ENCODE peak calls at places on chromosomes 3 and 15, in nine cellular contexts. I, P, G, W, Q, R, O, M and J are unnamed samples.

GRCh38 chr3:140859592-140860336 is 81.9 kb upstream of the SLC25A36 start:
- DNase-seq in I (no peak), P (no peak), G (peak), W (no peak), Q (no peak), R (no peak), O (no peak), M (no peak), J (no peak)

GRCh38 chr3:43153189-43154083 is 47.6 kb upstream of the POMGNT2 start:
- DNase-seq in I (peak), P (peak), G (no peak), W (peak), Q (no peak), R (no peak), O (peak), M (peak), J (no peak)

GRCh38 chr15:101504373-101504772 is 14.9 kb upstream of the PCSK6 start:
- DNase-seq in I (no peak), P (no peak), G (no peak), W (no peak), Q (no peak), R (no peak), O (no peak), M (no peak), J (no peak)

GRCh38 chr15:90049030-90049429 is 47.9 kb downstream of the ZNF710 start:
- DNase-seq in I (no peak), P (peak), G (no peak), W (no peak), Q (no peak), R (no peak), O (no peak), M (no peak), J (no peak)

GRCh38 chr15:20340331-20340811 is 201.2 kb downstream of the GOLGA6L6 start:
- DNase-seq in I (no peak), P (peak), G (peak), W (peak), Q (peak), R (peak), O (peak), M (peak), J (peak)

GRCh38 chr3:57927916-57928315 is 80.3 kb upstream of the FLNB start:
- DNase-seq in I (no peak), P (no peak), G (no peak), W (no peak), Q (no peak), R (no peak), O (no peak), M (no peak), J (no peak)

GRCh38 chr3:58474348-58474911 is 17.5 kb upstream of the KCTD6 start:
- DNase-seq in I (no peak), P (no peak), G (no peak), W (no peak), Q (no peak), R (no peak), O (no peak), M (no peak), J (no peak)

GRCh38 chr3:125684199-125684598 is 88.9 kb upstream of the OSBPL11 start:
- DNase-seq in I (no peak), P (no peak), G (no peak), W (no peak), Q (no peak), R (no peak), O (no peak), M (peak), J (no peak)

GRCh38 chr15:41983221-41983620 is 10.9 kb upstream of the EHD4 start:
- DNase-seq in I (no peak), P (no peak), G (no peak), W (no peak), Q (no peak), R (no peak), O (peak), M (no peak), J (no peak)

GRCh38 chr15:79310985-79311900 is at the start of gene TMED3:
- DNase-seq in I (peak), P (peak), G (peak), W (peak), Q (peak), R (peak), O (no peak), M (peak), J (peak)
- TF ChIP-seq CTCF in I (peak), P (no peak), G (peak), W (no peak), Q (peak), R (peak), O (no peak), M (no peak), J (peak)

GRCh38 chr15:63985221-63986184 is 60.8 kb downstream of the DAPK2 start:
- DNase-seq in I (no peak), P (peak), G (no peak), W (no peak), Q (no peak), R (no peak), O (peak), M (peak), J (no peak)

GRCh38 chr15:63982381-63982854 is 63.9 kb downstream of the DAPK2 start:
- DNase-seq in I (no peak), P (peak), G (peak), W (no peak), Q (no peak), R (no peak), O (no peak), M (no peak), J (no peak)

GRCh38 chr15:63981596-63982320 is 64.5 kb downstream of the DAPK2 start:
- DNase-seq in I (no peak), P (no peak), G (no peak), W (no peak), Q (no peak), R (no peak), O (no peak), M (no peak), J (no peak)

GRCh38 chr15:63984331-63984730 is 62.0 kb downstream of the DAPK2 start:
- DNase-seq in I (no peak), P (no peak), G (no peak), W (no peak), Q (no peak), R (no peak), O (no peak), M (no peak), J (no peak)

DNA sequence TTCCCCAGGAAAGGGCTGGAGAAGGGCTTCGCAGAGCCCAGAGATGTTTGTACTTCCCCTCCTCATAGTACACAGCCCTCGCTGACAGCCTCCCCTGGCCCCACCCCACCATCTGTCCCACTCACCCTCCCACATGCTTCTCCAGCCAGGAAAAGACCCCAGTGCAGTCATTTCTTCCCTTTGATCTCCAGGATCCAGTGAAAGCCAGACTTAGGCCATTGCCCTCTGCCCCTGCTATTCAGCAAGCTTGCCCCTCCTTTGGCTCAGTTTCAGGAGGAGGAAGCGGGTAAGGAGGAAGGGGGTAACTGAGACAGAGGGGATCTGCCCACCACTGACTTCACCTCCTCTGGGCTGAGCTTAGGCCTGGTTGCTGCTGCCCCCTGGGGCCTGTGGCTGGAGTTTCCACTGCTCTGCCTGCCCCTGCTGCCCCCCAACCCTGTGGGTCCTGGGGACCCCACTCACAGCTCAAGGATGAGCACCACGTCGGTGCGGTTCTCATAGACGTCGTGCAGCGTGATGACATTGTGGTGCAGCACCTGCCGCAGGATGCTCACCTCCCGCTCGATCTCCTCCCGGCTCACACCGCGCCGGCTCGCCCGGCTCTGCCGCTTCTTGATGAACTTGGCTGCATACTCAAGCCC is 63.1 kb downstream of the DAPK2 start:
- DNase-seq in I (no peak), P (no peak), G (peak), W (no peak), Q (no peak), R (no peak), O (no peak), M (no peak), J (no peak)
- TF ChIP-seq CTCF in I (peak), P (peak), G (no peak), W (no peak), Q (peak), R (peak), O (no peak), M (no peak), J (peak)

DNA sequence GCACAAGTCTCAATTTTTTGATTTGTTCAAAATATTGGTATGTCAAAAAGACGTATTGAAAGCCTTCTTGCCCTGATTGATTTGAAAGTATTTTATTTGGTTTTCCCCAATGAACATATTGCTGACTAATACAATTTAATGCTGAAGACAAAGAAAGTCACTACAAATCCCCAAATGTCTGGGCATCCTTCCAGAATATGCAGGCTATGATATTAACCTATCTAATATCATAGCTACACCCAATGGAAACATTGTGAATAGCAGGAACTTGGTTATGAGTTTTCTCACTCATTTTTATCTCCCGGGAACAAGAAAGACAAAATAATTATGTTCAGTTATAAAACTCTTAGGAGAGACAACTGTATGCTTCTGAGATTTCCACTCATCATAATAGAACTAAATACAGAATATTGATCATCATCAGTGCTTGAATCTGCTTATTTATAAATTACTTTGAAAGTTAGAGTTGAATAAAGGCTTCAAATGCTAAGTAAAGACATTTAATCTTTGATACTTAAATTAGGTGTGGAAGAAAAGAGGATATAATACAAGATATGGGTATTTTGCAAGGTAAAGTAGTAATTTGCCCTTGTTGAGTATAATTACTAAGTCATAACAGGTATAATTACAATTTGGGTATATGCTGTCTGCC is 483.9 kb downstream of the RBMS3 start:
- DNase-seq in I (peak), P (no peak), G (peak), W (no peak), Q (no peak), R (no peak), O (no peak), M (no peak), J (no peak)
- TF ChIP-seq CTCF in I (peak), P (peak), G (peak), W (peak), Q (no peak), R (peak), O (peak), M (peak), J (no peak)

DNA sequence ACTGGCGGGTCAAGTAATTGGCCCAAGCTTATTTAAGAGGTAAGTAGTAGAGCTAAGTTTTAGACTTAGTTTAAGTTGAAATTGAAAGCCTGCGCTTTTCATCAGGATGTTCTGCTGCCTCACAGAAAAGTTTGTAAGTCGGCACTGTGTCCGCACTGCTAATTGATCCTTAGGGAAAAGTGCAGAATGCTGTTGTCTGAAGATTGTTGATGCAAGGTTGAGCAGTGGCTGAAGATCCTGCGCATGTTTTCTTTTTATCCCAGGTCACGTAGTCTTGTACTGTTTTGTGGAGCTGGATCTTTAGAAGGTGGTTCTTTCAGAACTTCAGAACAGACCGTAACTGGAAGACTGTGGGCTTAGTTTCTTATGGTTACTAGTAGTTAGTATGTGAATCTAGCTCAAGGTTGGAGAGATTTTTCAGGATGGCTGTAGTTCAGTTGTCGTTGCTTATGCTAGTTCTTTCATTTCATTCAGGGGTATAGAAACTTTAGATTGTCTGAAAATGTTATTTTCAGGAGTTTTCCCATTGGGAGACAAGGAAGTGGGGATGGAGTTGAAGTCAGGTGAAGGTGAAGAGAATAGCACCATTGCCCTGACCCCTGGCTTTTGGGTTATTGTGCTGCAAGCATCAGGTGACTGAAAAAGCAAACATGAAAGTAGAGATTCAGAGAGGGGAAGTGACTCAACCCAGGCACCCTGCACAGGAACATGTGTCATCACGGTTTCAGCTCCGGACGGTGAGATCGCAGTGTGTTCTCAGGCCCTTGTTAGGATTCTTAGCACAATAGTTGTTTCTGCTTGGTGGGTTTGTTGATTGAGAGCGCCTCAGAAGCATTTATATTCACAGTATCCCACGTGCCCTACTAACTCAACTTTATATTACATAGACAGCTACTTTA is 32.8 kb downstream of the AKAP13 start:
- DNase-seq in I (peak), P (peak), G (peak), W (no peak), Q (peak), R (peak), O (peak), M (peak), J (peak)
- TF ChIP-seq CTCF in I (no peak), P (no peak), G (peak), W (no peak), Q (no peak), R (peak), O (no peak), M (no peak), J (no peak)

DNA sequence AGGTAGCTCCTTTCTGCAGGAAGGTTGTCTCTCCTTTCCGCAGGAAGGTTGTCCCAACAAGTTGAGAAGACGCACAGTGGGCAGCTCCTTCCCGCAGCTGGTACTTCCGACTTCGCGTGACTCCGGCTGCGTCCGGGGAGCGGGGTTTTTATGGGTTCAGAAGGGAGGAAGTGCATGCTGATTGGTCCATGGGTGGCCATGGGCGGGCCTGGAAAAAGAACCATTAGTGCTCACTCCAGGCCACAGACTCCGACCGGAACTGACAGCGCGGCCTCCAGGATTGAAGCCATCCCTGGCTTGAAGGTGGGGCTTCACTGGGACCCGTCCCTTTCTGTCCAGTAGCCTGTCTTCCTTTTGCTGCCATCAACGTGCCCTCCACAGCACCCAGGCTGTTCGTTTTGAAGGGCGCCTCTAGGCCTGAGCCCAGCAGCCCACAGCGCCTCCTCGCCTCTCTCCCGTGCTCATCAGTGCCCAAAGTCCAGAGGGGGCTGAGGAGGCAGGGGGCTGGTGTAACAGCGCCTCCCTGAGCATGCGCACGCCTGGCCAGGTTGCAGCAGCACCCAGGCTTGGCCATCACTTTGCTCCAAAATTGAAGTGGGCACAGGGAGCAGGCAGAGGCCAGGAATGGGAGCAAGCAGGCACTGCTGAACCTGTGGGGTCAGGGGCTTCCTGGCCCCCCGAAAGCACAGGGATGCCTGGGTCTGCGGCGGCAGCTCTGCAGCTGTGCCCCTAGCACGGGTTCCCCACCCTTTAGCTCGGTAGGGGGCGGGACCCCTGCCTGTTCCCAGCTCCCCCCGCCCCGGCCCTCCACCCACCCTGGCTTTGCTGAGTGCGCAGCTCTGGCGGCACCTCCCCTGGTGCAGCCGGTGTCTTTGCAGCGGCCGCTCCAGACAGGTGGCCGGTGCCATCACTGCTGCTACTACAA is 330.6 kb upstream of the MCTP2 start:
- DNase-seq in I (no peak), P (no peak), G (no peak), W (no peak), Q (no peak), R (no peak), O (peak), M (no peak), J (no peak)
- TF ChIP-seq CTCF in I (no peak), P (no peak), G (no peak), W (no peak), Q (no peak), R (no peak), O (no peak), M (no peak), J (no peak)

GRCh38 chr3:187594272-187594671 is 75.9 kb downstream of the SST start:
- DNase-seq in I (no peak), P (no peak), G (no peak), W (no peak), Q (no peak), R (no peak), O (no peak), M (no peak), J (no peak)
- TF ChIP-seq CTCF in I (no peak), P (no peak), G (no peak), W (no peak), Q (no peak), R (no peak), O (no peak), M (no peak), J (no peak)

DNA sequence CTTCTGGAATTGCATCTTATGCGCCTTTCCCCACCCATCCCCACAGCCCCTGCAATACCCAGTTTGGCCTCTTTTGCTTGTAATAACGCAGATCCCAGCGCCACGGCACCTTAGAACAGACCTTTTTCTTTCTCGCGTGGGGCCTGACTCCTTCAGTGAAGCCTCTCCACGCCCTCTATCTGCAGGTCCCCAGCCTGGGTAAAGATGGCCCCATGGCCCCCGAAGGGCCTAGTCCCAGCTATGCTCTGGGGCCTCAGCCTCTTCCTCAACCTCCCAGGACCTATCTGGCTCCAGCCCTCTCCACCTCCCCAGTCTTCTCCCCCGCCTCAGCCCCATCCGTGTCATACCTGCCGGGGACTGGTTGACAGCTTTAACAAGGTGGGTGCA is 594 bp downstream of the CRELD1 start:
- DNase-seq in I (no peak), P (no peak), G (peak), W (no peak), Q (peak), R (no peak), O (no peak), M (no peak), J (no peak)
- TF ChIP-seq CTCF in I (peak), P (no peak), G (no peak), W (no peak), Q (no peak), R (no peak), O (no peak), M (peak), J (no peak)

DNA sequence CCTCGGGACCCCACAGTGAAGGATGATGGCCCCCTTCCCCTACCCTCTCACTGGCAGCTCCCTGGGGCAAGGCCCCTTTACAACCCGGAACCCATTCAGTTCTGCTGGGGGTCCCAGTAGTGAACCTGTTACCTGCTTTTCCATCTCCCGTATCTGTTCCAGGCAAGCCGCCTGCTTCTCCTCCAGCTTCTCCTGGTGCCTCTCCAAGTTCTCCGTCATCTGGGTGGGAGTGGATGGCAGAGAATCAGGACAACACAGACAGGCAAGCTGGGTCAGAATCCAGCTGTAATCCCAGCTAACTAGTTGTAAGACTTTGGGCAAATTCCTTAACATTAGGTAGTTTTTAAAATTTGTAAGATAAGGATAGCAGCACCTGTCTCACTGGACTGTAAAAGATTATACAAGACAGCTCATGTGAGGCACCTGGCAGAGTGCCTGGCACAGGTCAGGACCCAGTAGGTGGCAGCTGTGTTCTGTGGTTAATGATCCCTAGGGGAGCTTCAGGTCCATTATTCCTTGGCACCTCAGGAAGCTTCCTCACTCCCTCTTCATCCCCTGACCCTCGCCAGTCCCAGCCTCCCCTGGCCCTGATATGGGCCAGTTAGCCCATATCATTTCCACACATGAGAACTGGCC is 6.4 kb upstream of the ANKRD63 start:
- DNase-seq in I (no peak), P (no peak), G (no peak), W (no peak), Q (no peak), R (no peak), O (no peak), M (no peak), J (no peak)
- TF ChIP-seq CTCF in I (no peak), P (no peak), G (no peak), W (no peak), Q (no peak), R (no peak), O (no peak), M (no peak), J (no peak)